ENCODE peak calls at places on chromosomes 13 and 19, in ten cellular contexts. One of them, this sample, is unnamed.

GRCh38 chr19:2613507-2614295 is 88.8 kb downstream of the GNG7 start:
- DNase-seq in colonic mucosa: no peak
- DNase-seq in psoas muscle: no peak
- DNase-seq in esophagus muscularis mucosa: no peak
- DNase-seq in AG04450: no peak
- DNase-seq in tibial nerve: no peak
- DNase-seq in sigmoid colon: peak
- DNase-seq in lung: no peak
- DNase-seq in heart right ventricle: peak
- DNase-seq in A549: peak
- DNase-seq in this sample: no peak

GRCh38 chr19:13118424-13119193 is 545 bp downstream of the NACC1 start:
- DNase-seq in tibial nerve: no peak
- DNase-seq in A549: peak
- DNase-seq in sigmoid colon: peak
- DNase-seq in esophagus muscularis mucosa: no peak
- DNase-seq in psoas muscle: peak
- DNase-seq in heart right ventricle: peak
- DNase-seq in colonic mucosa: peak
- DNase-seq in lung: peak
- DNase-seq in AG04450: no peak
- DNase-seq in this sample: no peak

GRCh38 chr19:54606891-54607781 is 13.7 kb downstream of the LILRA1 start:
- DNase-seq in A549: no peak
- DNase-seq in AG04450: no peak
- DNase-seq in esophagus muscularis mucosa: peak
- DNase-seq in lung: no peak
- DNase-seq in tibial nerve: no peak
- DNase-seq in psoas muscle: no peak
- DNase-seq in heart right ventricle: no peak
- DNase-seq in sigmoid colon: no peak
- DNase-seq in colonic mucosa: no peak
- DNase-seq in this sample: no peak

GRCh38 chr19:50838239-50838638 is 4.9 kb upstream of the KLK15 start:
- DNase-seq in heart right ventricle: no peak
- DNase-seq in colonic mucosa: no peak
- DNase-seq in psoas muscle: no peak
- DNase-seq in tibial nerve: no peak
- DNase-seq in sigmoid colon: peak
- DNase-seq in lung: no peak
- DNase-seq in esophagus muscularis mucosa: no peak
- DNase-seq in A549: peak
- DNase-seq in AG04450: no peak
- DNase-seq in this sample: no peak

GRCh38 chr13:113835461-113836274 is 28.2 kb downstream of the GAS6 start:
- DNase-seq in sigmoid colon: no peak
- DNase-seq in psoas muscle: peak
- DNase-seq in A549: peak
- DNase-seq in tibial nerve: no peak
- DNase-seq in lung: no peak
- DNase-seq in AG04450: peak
- DNase-seq in esophagus muscularis mucosa: no peak
- DNase-seq in colonic mucosa: no peak
- DNase-seq in heart right ventricle: peak
- DNase-seq in this sample: no peak

GRCh38 chr19:38003427-38004099 is 96.6 kb downstream of the SIPA1L3 start:
- DNase-seq in sigmoid colon: peak
- DNase-seq in AG04450: peak
- DNase-seq in colonic mucosa: peak
- DNase-seq in psoas muscle: peak
- DNase-seq in A549: no peak
- DNase-seq in lung: peak
- DNase-seq in esophagus muscularis mucosa: no peak
- DNase-seq in tibial nerve: peak
- DNase-seq in heart right ventricle: peak
- DNase-seq in this sample: peak

GRCh38 chr19:15540435-15540834 is 32.1 kb downstream of the CYP4F22 start:
- DNase-seq in esophagus muscularis mucosa: no peak
- DNase-seq in heart right ventricle: no peak
- DNase-seq in colonic mucosa: no peak
- DNase-seq in tibial nerve: no peak
- DNase-seq in AG04450: no peak
- DNase-seq in psoas muscle: no peak
- DNase-seq in sigmoid colon: no peak
- DNase-seq in A549: no peak
- DNase-seq in lung: no peak
- DNase-seq in this sample: no peak

GRCh38 chr19:1254530-1255185 is 6.3 kb downstream of the MIDN start:
- DNase-seq in sigmoid colon: no peak
- DNase-seq in heart right ventricle: no peak
- DNase-seq in esophagus muscularis mucosa: no peak
- DNase-seq in AG04450: no peak
- DNase-seq in lung: no peak
- DNase-seq in A549: no peak
- DNase-seq in tibial nerve: no peak
- DNase-seq in colonic mucosa: no peak
- DNase-seq in psoas muscle: no peak
- DNase-seq in this sample: no peak

GRCh38 chr19:38392707-38393308 is 4.3 kb downstream of the SPRED3 start:
- DNase-seq in tibial nerve: no peak
- DNase-seq in colonic mucosa: no peak
- DNase-seq in AG04450: no peak
- DNase-seq in heart right ventricle: no peak
- DNase-seq in lung: no peak
- DNase-seq in esophagus muscularis mucosa: no peak
- DNase-seq in A549: peak
- DNase-seq in sigmoid colon: no peak
- DNase-seq in psoas muscle: no peak
- DNase-seq in this sample: no peak

GRCh38 chr19:980133-980998 is 3.8 kb upstream of the WDR18 start:
- DNase-seq in A549: peak
- DNase-seq in lung: no peak
- DNase-seq in colonic mucosa: no peak
- DNase-seq in sigmoid colon: no peak
- DNase-seq in psoas muscle: no peak
- DNase-seq in esophagus muscularis mucosa: no peak
- DNase-seq in AG04450: no peak
- DNase-seq in tibial nerve: no peak
- DNase-seq in heart right ventricle: peak
- DNase-seq in this sample: no peak

GRCh38 chr19:55301459-55302331 is 17.9 kb downstream of the BRSK1 start:
- DNase-seq in psoas muscle: peak
- DNase-seq in sigmoid colon: peak
- DNase-seq in A549: peak
- DNase-seq in AG04450: peak
- DNase-seq in tibial nerve: peak
- DNase-seq in esophagus muscularis mucosa: peak
- DNase-seq in colonic mucosa: peak
- DNase-seq in heart right ventricle: peak
- DNase-seq in lung: peak
- DNase-seq in this sample: no peak

GRCh38 chr13:111865826-111866225 is 201.1 kb upstream of the SOX1 start:
- DNase-seq in A549: no peak
- DNase-seq in colonic mucosa: no peak
- DNase-seq in AG04450: no peak
- DNase-seq in tibial nerve: no peak
- DNase-seq in psoas muscle: no peak
- DNase-seq in lung: no peak
- DNase-seq in sigmoid colon: no peak
- DNase-seq in esophagus muscularis mucosa: peak
- DNase-seq in heart right ventricle: no peak
- DNase-seq in this sample: no peak

GRCh38 chr19:47521473-47522180 is 6.8 kb upstream of the NAPA start:
- DNase-seq in lung: no peak
- DNase-seq in A549: no peak
- DNase-seq in AG04450: no peak
- DNase-seq in heart right ventricle: no peak
- DNase-seq in sigmoid colon: no peak
- DNase-seq in tibial nerve: no peak
- DNase-seq in psoas muscle: no peak
- DNase-seq in colonic mucosa: no peak
- DNase-seq in esophagus muscularis mucosa: no peak
- DNase-seq in this sample: no peak
- H3K27ac ChIP-seq in lung: no peak
- H3K27ac ChIP-seq in A549: peak
- H3K27ac ChIP-seq in AG04450: no peak
- H3K27ac ChIP-seq in heart right ventricle: peak
- H3K27ac ChIP-seq in sigmoid colon: peak
- H3K27ac ChIP-seq in tibial nerve: no peak
- H3K27ac ChIP-seq in psoas muscle: no peak
- H3K27ac ChIP-seq in colonic mucosa: no peak
- H3K27ac ChIP-seq in esophagus muscularis mucosa: peak
- H3K27ac ChIP-seq in this sample: no peak

DNA sequence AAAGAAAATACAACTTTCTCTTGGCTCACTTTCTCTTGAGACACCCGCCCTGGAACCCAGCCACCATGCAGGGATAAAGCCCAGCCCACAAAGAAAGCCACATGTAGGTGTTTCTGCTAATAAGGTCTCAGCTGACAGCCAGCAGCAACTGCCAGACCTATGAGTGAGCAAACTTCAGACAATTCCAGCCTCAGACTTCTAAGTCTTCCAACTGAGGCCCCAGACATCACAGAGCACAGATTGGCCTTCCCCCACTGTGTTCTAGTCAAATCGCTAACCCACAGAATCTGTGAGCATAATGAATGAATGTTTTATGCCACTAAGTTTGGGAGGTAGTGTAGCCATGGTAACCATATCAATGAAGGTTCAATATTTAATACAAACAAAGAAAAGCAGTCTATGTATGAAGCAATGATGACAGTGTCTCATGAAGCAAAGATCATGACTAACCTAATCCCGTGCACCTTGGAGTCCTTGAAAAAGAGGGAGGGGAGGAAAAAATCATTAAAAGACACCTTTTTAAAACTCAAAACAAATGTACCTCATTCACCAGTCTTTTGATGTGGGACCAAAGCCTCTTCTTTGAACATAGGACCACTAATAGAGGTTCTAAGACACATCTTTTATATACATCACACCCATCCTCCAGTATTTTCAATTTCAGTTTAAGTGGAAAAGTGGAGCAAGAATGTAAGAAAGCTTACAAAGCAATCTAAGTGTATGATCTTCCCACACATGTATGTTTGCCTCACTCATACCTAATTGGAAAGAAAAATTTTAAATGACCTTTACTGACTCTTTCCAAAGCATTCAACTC is 6.2 kb downstream of the MRPS31 start:
- DNase-seq in colonic mucosa: no peak
- DNase-seq in sigmoid colon: no peak
- DNase-seq in lung: no peak
- DNase-seq in heart right ventricle: no peak
- DNase-seq in tibial nerve: no peak
- DNase-seq in psoas muscle: no peak
- DNase-seq in esophagus muscularis mucosa: no peak
- DNase-seq in A549: no peak
- DNase-seq in AG04450: no peak
- DNase-seq in this sample: no peak
- H3K27ac ChIP-seq in colonic mucosa: no peak
- H3K27ac ChIP-seq in sigmoid colon: no peak
- H3K27ac ChIP-seq in lung: no peak
- H3K27ac ChIP-seq in heart right ventricle: no peak
- H3K27ac ChIP-seq in tibial nerve: no peak
- H3K27ac ChIP-seq in psoas muscle: no peak
- H3K27ac ChIP-seq in esophagus muscularis mucosa: no peak
- H3K27ac ChIP-seq in A549: no peak
- H3K27ac ChIP-seq in AG04450: no peak
- H3K27ac ChIP-seq in this sample: no peak

GRCh38 chr13:46374710-46375109 is 12.3 kb downstream of the RUBCNL start:
- DNase-seq in tibial nerve: no peak
- DNase-seq in A549: no peak
- DNase-seq in sigmoid colon: no peak
- DNase-seq in lung: no peak
- DNase-seq in psoas muscle: no peak
- DNase-seq in esophagus muscularis mucosa: no peak
- DNase-seq in heart right ventricle: no peak
- DNase-seq in AG04450: no peak
- DNase-seq in colonic mucosa: no peak
- DNase-seq in this sample: no peak
- H3K27ac ChIP-seq in tibial nerve: no peak
- H3K27ac ChIP-seq in A549: no peak
- H3K27ac ChIP-seq in sigmoid colon: no peak
- H3K27ac ChIP-seq in lung: no peak
- H3K27ac ChIP-seq in psoas muscle: no peak
- H3K27ac ChIP-seq in esophagus muscularis mucosa: no peak
- H3K27ac ChIP-seq in heart right ventricle: no peak
- H3K27ac ChIP-seq in AG04450: no peak
- H3K27ac ChIP-seq in colonic mucosa: peak
- H3K27ac ChIP-seq in this sample: no peak

GRCh38 chr13:35744566-35745203 is 268.2 kb upstream of the MAB21L1 start:
- DNase-seq in A549: no peak
- DNase-seq in heart right ventricle: no peak
- DNase-seq in sigmoid colon: no peak
- DNase-seq in psoas muscle: no peak
- DNase-seq in tibial nerve: no peak
- DNase-seq in AG04450: no peak
- DNase-seq in esophagus muscularis mucosa: peak
- DNase-seq in colonic mucosa: no peak
- DNase-seq in lung: no peak
- DNase-seq in this sample: no peak

GRCh38 chr13:35741657-35742056 is 265.2 kb upstream of the MAB21L1 start:
- DNase-seq in colonic mucosa: no peak
- DNase-seq in tibial nerve: no peak
- DNase-seq in esophagus muscularis mucosa: peak
- DNase-seq in heart right ventricle: no peak
- DNase-seq in lung: no peak
- DNase-seq in AG04450: no peak
- DNase-seq in psoas muscle: no peak
- DNase-seq in A549: no peak
- DNase-seq in sigmoid colon: no peak
- DNase-seq in this sample: no peak

GRCh38 chr13:35743165-35743564 is 266.7 kb upstream of the MAB21L1 start:
- DNase-seq in heart right ventricle: no peak
- DNase-seq in psoas muscle: no peak
- DNase-seq in A549: no peak
- DNase-seq in colonic mucosa: no peak
- DNase-seq in lung: no peak
- DNase-seq in tibial nerve: no peak
- DNase-seq in esophagus muscularis mucosa: no peak
- DNase-seq in AG04450: no peak
- DNase-seq in sigmoid colon: no peak
- DNase-seq in this sample: no peak

GRCh38 chr13:35747594-35747993 is 271.1 kb upstream of the MAB21L1 start:
- DNase-seq in psoas muscle: no peak
- DNase-seq in A549: no peak
- DNase-seq in esophagus muscularis mucosa: peak
- DNase-seq in colonic mucosa: no peak
- DNase-seq in sigmoid colon: no peak
- DNase-seq in AG04450: no peak
- DNase-seq in lung: no peak
- DNase-seq in heart right ventricle: no peak
- DNase-seq in tibial nerve: no peak
- DNase-seq in this sample: no peak

DNA sequence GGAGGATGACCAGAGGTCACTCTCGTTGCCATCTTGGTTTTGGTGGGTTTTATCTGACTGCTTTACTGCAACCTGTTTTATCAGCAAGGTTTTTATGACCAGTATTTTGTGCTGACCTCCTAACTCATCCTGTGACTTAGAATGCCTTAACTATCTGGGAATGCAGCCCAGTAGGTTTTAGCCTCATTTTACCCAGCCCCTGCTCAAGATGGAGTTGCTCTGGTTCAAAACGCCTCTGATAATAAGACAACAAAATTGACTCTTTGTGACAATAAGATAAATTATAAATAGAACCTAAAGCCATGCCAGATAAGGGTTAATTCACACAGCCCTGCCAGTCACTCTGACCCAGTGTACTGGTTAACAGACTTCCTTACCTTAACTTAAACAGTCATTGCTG is 267.7 kb upstream of the MAB21L1 start:
- DNase-seq in heart right ventricle: no peak
- DNase-seq in psoas muscle: no peak
- DNase-seq in colonic mucosa: no peak
- DNase-seq in lung: no peak
- DNase-seq in sigmoid colon: no peak
- DNase-seq in tibial nerve: no peak
- DNase-seq in A549: no peak
- DNase-seq in esophagus muscularis mucosa: no peak
- DNase-seq in AG04450: no peak
- DNase-seq in this sample: no peak
- H3K27ac ChIP-seq in heart right ventricle: no peak
- H3K27ac ChIP-seq in psoas muscle: no peak
- H3K27ac ChIP-seq in colonic mucosa: no peak
- H3K27ac ChIP-seq in lung: no peak
- H3K27ac ChIP-seq in sigmoid colon: no peak
- H3K27ac ChIP-seq in tibial nerve: no peak
- H3K27ac ChIP-seq in A549: no peak
- H3K27ac ChIP-seq in esophagus muscularis mucosa: no peak
- H3K27ac ChIP-seq in AG04450: no peak
- H3K27ac ChIP-seq in this sample: no peak

This sample was measured in caudate nucleus.